ENCODE peak calls at places on chromosomes 11 and 22, in four cellular contexts. P, G, V and O are unnamed samples.

GRCh38 chr11:45651841-45652745 is 13.3 kb downstream of the CHST1 start:
- DNase-seq in G (no peak), P (no peak), V (no peak), O (no peak)

GRCh38 chr11:44573333-44573732 is 7.9 kb downstream of the CD82 start:
- DNase-seq in G (no peak), V (no peak), P (no peak), O (no peak)

GRCh38 chr11:20162340-20162739 is 2.1 kb upstream of the DBX1 start:
- DNase-seq in V (no peak), P (no peak), G (no peak), O (no peak)

GRCh38 chr22:19038164-19038546 is 84.1 kb downstream of the DGCR2 start:
- DNase-seq in P (no peak), G (no peak), V (no peak), O (no peak)

GRCh38 chr11:128931661-128932060 is 11.0 kb downstream of the TP53AIP1 start:
- DNase-seq in V (no peak), G (no peak), P (no peak), O (no peak)

GRCh38 chr11:69652999-69653398 is 12.0 kb downstream of the CCND1 start:
- DNase-seq in G (no peak), V (no peak), P (no peak), O (no peak)

GRCh38 chr11:90178751-90179150 is 44.1 kb downstream of the CHORDC1 start:
- DNase-seq in V (no peak), P (no peak), G (no peak), O (no peak)

GRCh38 chr11:26276798-26277424 is 55.0 kb upstream of the ANO3 start:
- DNase-seq in G (peak), P (peak), V (peak), O (peak)

GRCh38 chr11:106276859-106277436 is 199.5 kb downstream of the AASDHPPT start:
- DNase-seq in G (no peak), V (no peak), P (peak), O (peak)

GRCh38 chr22:49066619-49067018 is 761.1 kb downstream of the BRD1 start:
- DNase-seq in G (no peak), P (no peak), V (no peak), O (no peak)

GRCh38 chr22:43094551-43094950 is 5.4 kb upstream of the TTLL1 start:
- DNase-seq in V (no peak), P (no peak), G (no peak), O (no peak)

GRCh38 chr11:3096909-3097395 is 39.7 kb upstream of the CARS1 start:
- DNase-seq in P (no peak), V (no peak), G (no peak), O (no peak)

GRCh38 chr22:20420157-20420842 is 17.3 kb downstream of the SCARF2 start:
- DNase-seq in G (no peak), P (no peak), V (no peak), O (no peak)

GRCh38 chr22:20422965-20423635 is 14.5 kb downstream of the SCARF2 start:
- DNase-seq in P (no peak), G (no peak), V (no peak), O (peak)

GRCh38 chr22:20419664-20419951 is 18.0 kb downstream of the SCARF2 start:
- DNase-seq in G (no peak), V (no peak), P (no peak), O (no peak)

GRCh38 chr22:20422271-20422958 is 15.2 kb downstream of the SCARF2 start:
- DNase-seq in V (no peak), P (peak), G (no peak), O (peak)

GRCh38 chr22:20421507-20421874 is 16.1 kb downstream of the SCARF2 start:
- DNase-seq in V (no peak), P (no peak), G (no peak), O (no peak)
- H3K4me3 ChIP-seq in V (no peak), P (no peak), G (no peak), O (no peak)

GRCh38 chr11:46673713-46674462 is 26.5 kb downstream of the ARHGAP1 start:
- DNase-seq in G (no peak), P (no peak), V (no peak), O (no peak)
- H3K4me3 ChIP-seq in G (no peak), P (no peak), V (no peak), O (no peak)

DNA sequence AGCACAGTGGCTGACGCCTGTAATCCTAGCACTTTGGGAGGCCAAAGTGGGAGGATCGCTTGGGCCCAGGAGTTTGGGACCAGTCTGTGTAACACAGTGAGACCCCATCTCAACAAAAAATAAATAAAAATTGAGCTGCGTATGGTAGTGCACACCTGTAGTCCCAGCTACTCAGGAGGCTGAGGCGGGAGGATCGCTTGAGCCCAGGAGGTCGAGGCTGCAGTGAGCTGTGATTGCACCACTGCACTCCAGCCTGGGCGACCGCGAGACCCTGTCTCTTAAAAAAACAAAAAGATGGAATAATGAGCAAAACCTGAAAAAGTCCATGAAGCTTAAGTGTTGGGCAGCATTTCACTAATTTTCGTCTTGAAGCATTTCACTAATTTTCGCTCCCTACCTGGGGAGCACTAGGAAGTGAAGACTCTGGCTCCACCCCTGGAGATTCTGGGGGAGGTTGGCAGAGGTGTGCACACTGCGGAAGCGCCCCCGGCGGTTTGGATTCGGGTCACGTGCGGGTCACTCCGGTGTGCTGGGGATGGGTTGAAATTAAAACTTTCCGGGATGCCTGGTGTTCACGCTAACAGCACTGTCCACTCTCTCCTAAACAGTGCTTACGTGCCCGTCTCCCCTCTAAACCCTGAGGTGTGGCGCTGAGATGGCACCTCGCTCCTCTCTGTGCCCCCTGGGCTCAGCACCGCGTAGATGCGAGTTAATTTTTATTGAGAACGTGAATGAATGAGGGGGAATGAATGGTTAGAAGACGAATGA is 905 bp upstream of the NAA40 start:
- DNase-seq in P (no peak), V (no peak), G (no peak), O (no peak)
- H3K4me3 ChIP-seq in P (peak), V (peak), G (peak), O (peak)

DNA sequence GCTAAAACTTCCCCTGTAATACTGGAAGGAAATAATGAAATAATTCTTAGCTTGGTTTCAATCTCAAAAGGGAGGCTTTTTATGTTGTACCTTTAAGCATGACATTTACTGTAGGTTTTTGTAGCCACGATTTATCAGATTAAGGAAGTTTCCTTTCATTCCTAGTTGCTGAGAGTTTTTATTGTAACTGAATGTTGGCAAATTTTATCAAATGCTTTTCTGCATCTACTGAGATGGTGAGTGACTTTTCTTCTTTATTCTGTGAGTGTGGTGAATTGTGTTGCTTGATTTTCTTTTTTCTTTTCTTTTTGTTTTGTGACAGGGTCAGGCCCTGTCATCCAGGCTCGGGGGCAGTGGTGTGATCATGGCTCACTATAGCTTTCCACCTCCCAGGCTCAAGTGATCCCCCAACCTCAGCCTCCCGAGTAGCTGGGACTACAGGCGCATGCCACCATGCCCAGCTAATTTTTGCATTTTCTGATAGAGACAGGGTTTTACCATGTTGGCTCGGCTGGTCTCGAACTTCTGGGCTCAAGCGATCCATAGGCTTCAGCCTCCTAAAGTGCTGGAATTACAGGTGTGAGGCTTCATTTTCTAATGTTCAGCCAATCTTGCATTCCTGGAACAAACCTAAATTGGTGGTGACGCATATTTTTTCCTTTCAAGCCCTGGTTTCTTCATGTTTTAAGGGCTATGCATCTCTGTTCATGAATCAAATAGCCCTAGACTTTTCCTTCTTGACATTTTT is 26.2 kb downstream of the SUSD2 start:
- DNase-seq in V (no peak), G (no peak), P (peak), O (peak)
- H3K4me3 ChIP-seq in V (no peak), G (peak), P (no peak), O (no peak)

GRCh38 chr11:121482231-121483129 is 29.7 kb upstream of the SORL1-AS1 start:
- DNase-seq in V (no peak), G (no peak), P (no peak), O (no peak)
- H3K4me3 ChIP-seq in V (no peak), G (no peak), P (no peak), O (no peak)

GRCh38 chr11:67506426-67507032 is 1.4 kb upstream of the PITPNM1 start:
- DNase-seq in P (no peak), V (no peak), G (no peak), O (no peak)
- H3K4me3 ChIP-seq in P (no peak), V (no peak), G (peak), O (no peak)

GRCh38 chr11:76174330-76174729 is 32.0 kb downstream of the WNT11 start:
- DNase-seq in V (no peak), G (no peak), P (no peak), O (no peak)

GRCh38 chr11:76177250-76177686 is 29.0 kb downstream of the WNT11 start:
- DNase-seq in P (no peak), G (no peak), V (no peak), O (no peak)

GRCh38 chr11:76179147-76179546 is 27.2 kb downstream of the WNT11 start:
- DNase-seq in G (no peak), V (no peak), P (no peak), O (no peak)

GRCh38 chr11:76175731-76176303 is 30.5 kb downstream of the WNT11 start:
- DNase-seq in G (no peak), P (no peak), V (no peak), O (no peak)

DNA sequence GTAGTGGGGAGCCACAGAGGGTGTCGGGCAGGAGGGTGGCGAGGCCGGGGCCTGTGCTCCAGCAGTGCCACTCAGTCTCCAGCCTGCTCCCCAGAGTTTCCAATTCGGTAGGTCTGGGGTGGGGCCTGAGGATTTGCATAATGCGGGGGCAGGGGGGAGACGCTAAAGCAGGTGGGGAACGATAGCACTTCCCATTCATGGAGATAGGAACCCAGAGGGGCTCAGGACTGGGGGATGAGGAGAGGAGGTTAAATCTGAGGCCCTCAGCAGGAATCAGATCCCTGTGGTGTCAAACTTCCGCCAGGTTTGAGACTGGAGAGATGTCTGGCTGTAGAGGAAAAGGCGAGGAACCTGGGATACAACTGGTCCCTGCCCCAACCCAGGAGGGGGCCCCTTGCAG is 29.8 kb downstream of the WNT11 start:
- DNase-seq in V (no peak), G (no peak), P (no peak), O (no peak)
- H3K4me3 ChIP-seq in V (no peak), G (no peak), P (no peak), O (no peak)

GRCh38 chr22:24187731-24188644 is 6.7 kb downstream of the SUSD2 start:
- DNase-seq in P (no peak), V (no peak), G (no peak), O (no peak)
- H3K4me3 ChIP-seq in P (no peak), V (no peak), G (no peak), O (no peak)